ENCODE peak calls at places on chromosomes 4 and X, in eight cellular contexts. D, M, J, Y, N, O, K and T are unnamed samples.

GRCh38 chr4:78058591-78059523 is 1.7 kb downstream of the FRAS1 start:
- DNase-seq in J (peak), Y (peak), N (no peak), M (peak), D (peak), O (peak), K (peak), T (peak)

GRCh38 chr4:68466751-68467150 is 19.5 kb downstream of the TMPRSS11E start:
- DNase-seq in O (no peak), K (no peak), Y (no peak), D (no peak), N (no peak), J (no peak), M (no peak), T (no peak)

GRCh38 chrX:16870861-16871584 is 861 bp upstream of the RBBP7 start:
- DNase-seq in D (no peak), M (peak), N (no peak), K (peak), J (no peak), Y (no peak), O (no peak), T (peak)

GRCh38 chrX:2311483-2311882 is 189.3 kb downstream of the DHRSX start:
- DNase-seq in O (no peak), J (no peak), N (no peak), Y (no peak), D (no peak), K (no peak), M (peak), T (no peak)

GRCh38 chrX:27966955-27967354 is 14.3 kb downstream of the DCAF8L1 start:
- DNase-seq in J (no peak), O (peak), M (no peak), Y (no peak), D (peak), K (peak), N (no peak), T (no peak)

GRCh38 chrX:103585421-103586313 is at the start of gene TCEAL4:
- DNase-seq in N (peak), D (peak), M (peak), O (peak), K (peak), Y (no peak), J (peak), T (peak)

GRCh38 chr4:147318581-147318980 is 162.3 kb upstream of the EDNRA start:
- DNase-seq in D (no peak), M (no peak), J (no peak), Y (no peak), K (no peak), O (no peak), N (no peak), T (no peak)

GRCh38 chr4:181293541-181293940 is 949.7 kb upstream of the TENM3 start:
- DNase-seq in Y (no peak), K (no peak), N (no peak), M (no peak), J (no peak), O (no peak), D (no peak), T (no peak)

GRCh38 chrX:110665636-110666035 is 130.0 kb downstream of the CHRDL1 start:
- DNase-seq in M (peak), O (peak), N (peak), Y (peak), J (no peak), D (peak), K (peak), T (peak)

GRCh38 chr4:154958621-154959358 is 177.7 kb downstream of the RBM46 start:
- DNase-seq in N (no peak), K (no peak), O (peak), M (no peak), J (peak), Y (no peak), D (no peak), T (peak)

GRCh38 chr4:27474691-27475090 is 614.0 kb downstream of the STIM2 start:
- DNase-seq in N (no peak), Y (no peak), K (no peak), J (no peak), O (no peak), D (no peak), M (no peak), T (no peak)

GRCh38 chrX:19889582-19890342 is 2.4 kb upstream of the SH3KBP1 start:
- DNase-seq in Y (peak), N (peak), D (peak), J (no peak), M (no peak), K (no peak), O (peak), T (no peak)

GRCh38 chr4:78938474-78938867 is 767 bp downstream of the PAQR3 start:
- DNase-seq in M (no peak), Y (no peak), D (no peak), N (no peak), J (no peak), K (no peak), O (no peak), T (no peak)

GRCh38 chr4:156948738-156949137 is 22.9 kb downstream of the PDGFC start:
- DNase-seq in O (no peak), D (no peak), K (no peak), N (no peak), M (no peak), Y (no peak), J (no peak), T (no peak)
- TF ChIP-seq EP300 in O (no peak), D (no peak), K (no peak), N (no peak), M (no peak), Y (no peak), J (no peak), T (no peak)

GRCh38 chrX:47181301-47181700 is 12.3 kb upstream of the UBA1 start:
- DNase-seq in K (no peak), N (no peak), J (no peak), O (no peak), M (no peak), Y (no peak), D (no peak), T (no peak)

GRCh38 chrX:47180346-47180745 is 13.3 kb upstream of the UBA1 start:
- DNase-seq in D (no peak), M (no peak), O (no peak), J (no peak), N (no peak), K (no peak), Y (no peak), T (no peak)

GRCh38 chrX:47179928-47180255 is 13.7 kb upstream of the UBA1 start:
- DNase-seq in N (no peak), K (no peak), D (no peak), M (no peak), Y (no peak), J (peak), O (no peak), T (no peak)

GRCh38 chrX:47178337-47178736 is 15.3 kb upstream of the UBA1 start:
- DNase-seq in O (no peak), D (no peak), K (no peak), Y (no peak), N (no peak), J (peak), M (no peak), T (no peak)

DNA sequence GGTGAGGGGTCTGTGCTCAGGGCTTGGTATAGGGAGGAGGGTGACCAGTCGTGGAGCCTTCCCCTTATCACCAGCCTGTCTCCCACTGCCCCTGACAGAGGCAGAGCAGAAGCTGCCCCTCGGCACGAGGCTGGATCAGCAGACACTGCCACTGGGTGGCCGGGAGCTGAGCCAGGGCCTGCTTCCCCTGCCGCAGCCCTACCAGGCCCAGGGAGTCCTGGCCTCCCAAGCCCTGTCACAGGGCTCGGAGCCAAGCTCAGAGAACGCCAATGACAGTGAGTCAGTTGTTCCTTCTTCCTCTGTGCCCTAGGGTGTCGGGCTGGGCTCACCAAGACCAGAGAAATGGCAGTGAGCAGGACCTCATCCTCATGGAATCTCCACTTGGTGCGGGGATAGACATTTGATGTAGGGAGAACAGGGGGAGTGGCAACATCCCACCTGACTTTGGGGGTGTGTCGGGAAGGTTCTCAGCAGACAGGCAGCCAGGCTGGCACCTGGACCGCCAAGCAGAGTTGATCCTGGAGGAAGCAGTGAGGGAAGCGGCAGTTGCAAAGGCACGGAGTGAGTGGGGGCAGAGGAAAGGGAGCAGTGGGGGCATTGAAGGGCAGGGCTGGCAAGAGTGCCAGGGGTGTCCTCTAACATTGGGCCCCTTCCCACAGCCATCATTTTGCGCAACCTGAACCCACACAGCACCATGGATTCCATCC is 14.3 kb upstream of the UBA1 start:
- DNase-seq in N (no peak), J (no peak), O (no peak), Y (no peak), K (no peak), M (no peak), D (no peak), T (no peak)
- TF ChIP-seq EP300 in N (no peak), J (no peak), O (no peak), Y (no peak), K (no peak), M (no peak), D (no peak), T (no peak)

DNA sequence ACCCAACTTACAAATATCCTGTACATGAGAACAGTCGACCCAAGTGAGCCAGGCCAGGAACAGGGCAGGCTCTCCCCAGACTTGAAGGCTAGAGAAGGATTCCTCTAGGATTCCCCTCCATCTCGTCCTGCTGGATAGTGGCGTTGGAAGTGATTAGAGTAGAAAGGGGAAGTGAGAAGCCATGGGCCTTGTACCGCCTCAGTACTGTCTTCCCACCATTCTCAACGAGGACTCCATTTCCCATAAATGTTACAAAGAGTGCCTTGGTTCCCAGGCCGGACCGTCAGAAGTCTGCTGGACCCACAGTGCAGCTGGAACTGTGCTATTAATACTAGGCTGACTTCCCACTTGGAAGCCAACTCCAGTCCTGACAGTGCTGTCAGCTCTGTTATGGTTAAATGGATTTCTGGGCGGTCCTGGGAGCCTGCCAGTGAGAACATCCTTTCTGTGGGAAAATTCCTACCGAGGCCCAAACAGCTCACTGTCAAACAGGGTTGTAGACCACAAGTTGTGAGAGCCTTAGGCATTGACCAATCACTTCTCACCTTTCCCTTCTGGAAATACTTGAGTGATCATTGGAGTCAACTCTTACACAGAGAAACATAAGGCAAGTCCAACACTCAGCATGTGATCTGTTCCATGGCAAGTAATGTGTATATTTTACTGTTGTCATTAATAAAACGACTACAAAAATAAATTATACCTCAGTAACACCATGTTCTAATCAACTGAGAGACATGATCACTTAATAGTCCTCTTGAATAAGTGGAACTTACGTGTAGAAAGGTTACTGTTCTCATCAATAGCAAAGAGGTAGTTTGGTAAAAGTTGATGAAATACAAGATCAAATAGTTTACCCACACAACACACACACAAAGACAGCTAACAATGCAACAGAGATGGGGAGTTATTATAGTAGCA is 58.4 kb downstream of the AMELX start:
- DNase-seq in D (no peak), N (no peak), J (peak), O (peak), M (no peak), K (peak), Y (no peak), T (peak)
- TF ChIP-seq EP300 in D (no peak), N (no peak), J (no peak), O (no peak), M (no peak), K (peak), Y (no peak), T (no peak)

GRCh38 chr4:121936101-121936500 is 15.8 kb downstream of the TRPC3 start:
- DNase-seq in N (no peak), Y (no peak), K (no peak), M (no peak), O (no peak), J (no peak), D (no peak), T (no peak)
- TF ChIP-seq EP300 in N (no peak), Y (no peak), K (no peak), M (no peak), O (no peak), J (no peak), D (no peak), T (no peak)

DNA sequence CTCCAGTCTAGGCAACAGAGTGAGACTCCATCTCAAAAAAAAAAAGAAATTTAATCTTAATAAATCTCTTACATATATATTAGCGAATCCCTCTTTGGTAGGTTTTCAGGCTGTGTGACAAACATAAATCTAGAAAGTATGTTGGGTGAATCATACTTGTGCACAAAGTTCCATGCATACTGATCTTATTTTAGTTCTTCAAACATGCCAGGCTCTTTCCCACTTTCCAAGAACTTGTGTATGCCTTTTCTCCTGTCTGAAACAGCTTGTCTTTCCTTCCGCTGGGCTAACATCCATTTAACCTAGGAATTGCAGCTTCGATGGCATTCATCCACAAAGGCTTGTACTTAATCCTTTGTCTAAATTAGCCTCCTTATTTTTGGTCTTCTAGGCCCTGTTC is 156.6 kb upstream of the CASK start:
- DNase-seq in M (no peak), O (no peak), K (no peak), J (no peak), N (no peak), D (no peak), Y (no peak), T (no peak)
- TF ChIP-seq EP300 in M (no peak), O (no peak), K (no peak), J (no peak), N (no peak), D (no peak), Y (no peak), T (no peak)